ENCODE peak calls at places on chromosomes 4 and X, in five cellular contexts. One of them, this sample, is unnamed. For H3K79me1, the result is how much of the 10 kb centered on the place peaks cover.

GRCh38 chr4:53591372-53591892 is at the start of gene LNX1:
- DNase-seq in H1: peak
- DNase-seq in trophoblast cell: peak
- DNase-seq in neuronal stem cell: no peak
- DNase-seq in IMR-90: no peak
- DNase-seq in this sample: peak

GRCh38 chr4:133152801-133153526 is 3.9 kb downstream of the PCDH10 start:
- DNase-seq in H1: no peak
- DNase-seq in IMR-90: no peak
- DNase-seq in neuronal stem cell: no peak
- DNase-seq in trophoblast cell: no peak
- DNase-seq in this sample: peak

GRCh38 chrX:154730271-154730883 is 20.5 kb downstream of the GAB3 start:
- DNase-seq in H1: no peak
- DNase-seq in IMR-90: peak
- DNase-seq in neuronal stem cell: no peak
- DNase-seq in trophoblast cell: no peak
- DNase-seq in this sample: no peak

GRCh38 chrX:51851507-51852085 is 41.8 kb upstream of the MAGED1 start:
- DNase-seq in neuronal stem cell: no peak
- DNase-seq in IMR-90: no peak
- DNase-seq in trophoblast cell: peak
- DNase-seq in H1: no peak
- DNase-seq in this sample: no peak

GRCh38 chr4:78481180-78481579 is 70.4 kb upstream of the ANXA3 start:
- DNase-seq in neuronal stem cell: no peak
- DNase-seq in H1: no peak
- DNase-seq in trophoblast cell: peak
- DNase-seq in IMR-90: peak
- DNase-seq in this sample: no peak

GRCh38 chr4:108885211-108885610 is 122.4 kb upstream of the ETNPPL start:
- DNase-seq in neuronal stem cell: no peak
- DNase-seq in IMR-90: peak
- DNase-seq in trophoblast cell: peak
- DNase-seq in H1: no peak
- DNase-seq in this sample: no peak

GRCh38 chrX:112628288-112628687 is 51.5 kb downstream of the LHFPL1 start:
- DNase-seq in IMR-90: no peak
- DNase-seq in H1: no peak
- DNase-seq in neuronal stem cell: no peak
- DNase-seq in trophoblast cell: no peak
- DNase-seq in this sample: no peak

GRCh38 chrX:10175317-10175871 is 18.6 kb downstream of the CLCN4 start:
- DNase-seq in IMR-90: peak
- DNase-seq in H1: no peak
- DNase-seq in neuronal stem cell: no peak
- DNase-seq in trophoblast cell: peak
- DNase-seq in this sample: no peak

GRCh38 chr4:85812776-85813175 is 337.8 kb downstream of the ARHGAP24 start:
- DNase-seq in neuronal stem cell: no peak
- DNase-seq in H1: no peak
- DNase-seq in IMR-90: peak
- DNase-seq in trophoblast cell: no peak
- DNase-seq in this sample: no peak

GRCh38 chr4:113761682-113762060 is at the start of gene CAMK2D:
- DNase-seq in IMR-90: peak
- DNase-seq in neuronal stem cell: peak
- DNase-seq in H1: no peak
- DNase-seq in trophoblast cell: no peak
- DNase-seq in this sample: peak

GRCh38 chr4:144461906-144462305 is 184.1 kb upstream of the HHIP start:
- DNase-seq in trophoblast cell: no peak
- DNase-seq in neuronal stem cell: no peak
- DNase-seq in H1: no peak
- DNase-seq in IMR-90: no peak
- DNase-seq in this sample: no peak

GRCh38 chr4:144463896-144464295 is 182.1 kb upstream of the HHIP start:
- DNase-seq in neuronal stem cell: no peak
- DNase-seq in H1: no peak
- DNase-seq in IMR-90: no peak
- DNase-seq in trophoblast cell: no peak
- DNase-seq in this sample: no peak

GRCh38 chr4:144465546-144465945 is 180.4 kb upstream of the HHIP start:
- DNase-seq in IMR-90: no peak
- DNase-seq in trophoblast cell: no peak
- DNase-seq in neuronal stem cell: no peak
- DNase-seq in H1: no peak
- DNase-seq in this sample: no peak

GRCh38 chr4:144463236-144463635 is 182.7 kb upstream of the HHIP start:
- DNase-seq in IMR-90: no peak
- DNase-seq in neuronal stem cell: no peak
- DNase-seq in H1: no peak
- DNase-seq in trophoblast cell: no peak
- DNase-seq in this sample: no peak
- H2AFZ ChIP-seq in IMR-90: no peak
- H2AFZ ChIP-seq in neuronal stem cell: peak
- H2AFZ ChIP-seq in H1: no peak
- H2AFZ ChIP-seq in trophoblast cell: no peak
- H2AFZ ChIP-seq in this sample: no peak

GRCh38 chr4:898123-898522 is 34.0 kb downstream of the GAK start:
- DNase-seq in IMR-90: no peak
- DNase-seq in H1: no peak
- DNase-seq in neuronal stem cell: no peak
- DNase-seq in trophoblast cell: no peak
- DNase-seq in this sample: no peak

GRCh38 chr4:900073-900472 is 32.0 kb downstream of the GAK start:
- DNase-seq in IMR-90: no peak
- DNase-seq in neuronal stem cell: no peak
- DNase-seq in trophoblast cell: no peak
- DNase-seq in H1: no peak
- DNase-seq in this sample: no peak

GRCh38 chr4:900721-901120 is 31.4 kb downstream of the GAK start:
- DNase-seq in neuronal stem cell: no peak
- DNase-seq in H1: no peak
- DNase-seq in IMR-90: no peak
- DNase-seq in trophoblast cell: no peak
- DNase-seq in this sample: no peak

GRCh38 chr4:898869-899555 is 33.1 kb downstream of the GAK start:
- DNase-seq in IMR-90: no peak
- DNase-seq in H1: no peak
- DNase-seq in neuronal stem cell: no peak
- DNase-seq in trophoblast cell: no peak
- DNase-seq in this sample: no peak

GRCh38 chr4:899556-899906 is 32.6 kb downstream of the GAK start:
- DNase-seq in IMR-90: no peak
- DNase-seq in trophoblast cell: no peak
- DNase-seq in neuronal stem cell: no peak
- DNase-seq in H1: no peak
- DNase-seq in this sample: no peak
- H3K79me1 ChIP-seq in IMR-90: half or more
- H3K79me1 ChIP-seq in trophoblast cell: under half
- H3K79me1 ChIP-seq in neuronal stem cell: under half
- H3K79me1 ChIP-seq in H1: under half
- H3K79me1 ChIP-seq in this sample: under half

DNA sequence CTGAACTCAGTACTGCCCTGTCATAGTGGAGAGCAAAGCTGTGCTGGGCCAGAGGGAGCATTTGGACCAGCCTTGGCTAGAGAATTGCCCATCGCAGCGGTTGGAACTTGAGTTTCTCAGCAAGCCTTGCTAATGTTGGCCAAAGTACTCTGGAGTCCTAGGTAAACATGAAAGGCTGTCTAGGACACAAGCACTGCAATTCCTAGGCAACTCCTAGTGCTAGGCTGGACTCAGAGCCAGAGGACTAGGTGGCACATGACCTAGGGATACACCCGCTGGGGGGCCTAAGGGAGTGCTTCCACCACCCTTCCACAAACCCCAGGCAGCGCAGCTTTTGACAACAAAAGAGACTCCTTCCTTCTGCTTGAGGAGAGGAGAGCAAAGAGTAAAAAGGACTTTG is 15.0 kb downstream of the MED14 start:
- DNase-seq in IMR-90: no peak
- DNase-seq in H1: no peak
- DNase-seq in neuronal stem cell: no peak
- DNase-seq in trophoblast cell: peak
- DNase-seq in this sample: no peak
- H2BK5ac ChIP-seq in IMR-90: peak
- H2BK5ac ChIP-seq in H1: no peak
- H2BK5ac ChIP-seq in neuronal stem cell: no peak
- H2BK5ac ChIP-seq in trophoblast cell: no peak
- H2BK5ac ChIP-seq in this sample: no peak

GRCh38 chrX:71106427-71106826 is at the start of gene CXorf65:
- DNase-seq in H1: no peak
- DNase-seq in IMR-90: no peak
- DNase-seq in neuronal stem cell: no peak
- DNase-seq in trophoblast cell: no peak
- DNase-seq in this sample: no peak

GRCh38 chrX:71105638-71106037 is 902 bp downstream of the CXorf65 start:
- DNase-seq in IMR-90: no peak
- DNase-seq in trophoblast cell: no peak
- DNase-seq in H1: no peak
- DNase-seq in neuronal stem cell: no peak
- DNase-seq in this sample: no peak

GRCh38 chrX:71102292-71102691 is 4.2 kb downstream of the CXorf65 start:
- DNase-seq in IMR-90: no peak
- DNase-seq in neuronal stem cell: no peak
- DNase-seq in trophoblast cell: no peak
- DNase-seq in H1: no peak
- DNase-seq in this sample: no peak

GRCh38 chrX:71100581-71101505 is 5.2 kb downstream of the FOXO4 start:
- DNase-seq in neuronal stem cell: no peak
- DNase-seq in IMR-90: no peak
- DNase-seq in trophoblast cell: no peak
- DNase-seq in H1: no peak
- DNase-seq in this sample: peak

DNA sequence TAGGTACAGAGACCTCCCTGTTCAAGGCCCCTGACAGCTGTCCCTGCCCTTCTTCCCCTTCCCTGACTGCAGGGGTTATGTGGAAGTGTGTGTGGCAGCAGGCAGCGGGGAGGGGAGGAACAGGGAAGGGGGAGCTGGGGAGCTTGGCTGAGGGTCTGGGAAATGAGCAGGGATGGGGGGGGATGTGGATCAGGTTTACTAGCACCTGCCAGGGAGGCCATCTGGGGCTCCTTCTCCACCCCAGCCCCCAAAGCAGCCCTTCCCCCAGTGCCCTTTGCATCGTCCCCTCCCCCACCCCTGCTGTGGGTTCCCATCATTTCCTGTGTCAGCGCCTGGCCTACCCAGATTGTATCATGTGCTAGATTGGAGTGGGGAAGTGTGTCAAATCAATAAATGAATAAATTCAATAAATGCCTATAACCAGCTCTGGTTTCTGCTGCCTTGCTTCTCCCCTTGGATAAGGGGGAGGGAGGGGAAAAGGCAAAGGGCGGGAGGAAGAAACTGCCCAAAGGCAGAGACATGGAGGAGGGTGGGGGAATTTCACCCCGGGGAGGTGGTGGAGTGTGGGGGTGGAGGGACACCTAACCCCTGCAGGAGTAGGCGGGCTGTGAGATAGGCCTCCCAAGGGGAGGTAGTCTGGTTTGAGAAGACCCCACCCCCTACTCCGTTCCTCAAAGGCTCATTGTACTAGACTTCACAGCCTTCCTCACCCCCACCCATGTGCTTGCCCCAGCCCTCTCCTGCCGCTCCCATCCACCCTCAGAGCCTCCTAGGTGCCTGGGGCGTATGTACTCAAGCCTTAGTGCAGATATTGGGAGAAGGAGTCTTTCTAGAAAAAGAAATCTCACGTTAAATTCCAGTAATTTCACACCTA is 3.2 kb downstream of the CXorf65 start:
- DNase-seq in IMR-90: no peak
- DNase-seq in neuronal stem cell: no peak
- DNase-seq in trophoblast cell: no peak
- DNase-seq in H1: peak
- DNase-seq in this sample: peak
- H2AFZ ChIP-seq in IMR-90: peak
- H2AFZ ChIP-seq in neuronal stem cell: peak
- H2AFZ ChIP-seq in trophoblast cell: no peak
- H2AFZ ChIP-seq in H1: no peak
- H2AFZ ChIP-seq in this sample: no peak

DNA sequence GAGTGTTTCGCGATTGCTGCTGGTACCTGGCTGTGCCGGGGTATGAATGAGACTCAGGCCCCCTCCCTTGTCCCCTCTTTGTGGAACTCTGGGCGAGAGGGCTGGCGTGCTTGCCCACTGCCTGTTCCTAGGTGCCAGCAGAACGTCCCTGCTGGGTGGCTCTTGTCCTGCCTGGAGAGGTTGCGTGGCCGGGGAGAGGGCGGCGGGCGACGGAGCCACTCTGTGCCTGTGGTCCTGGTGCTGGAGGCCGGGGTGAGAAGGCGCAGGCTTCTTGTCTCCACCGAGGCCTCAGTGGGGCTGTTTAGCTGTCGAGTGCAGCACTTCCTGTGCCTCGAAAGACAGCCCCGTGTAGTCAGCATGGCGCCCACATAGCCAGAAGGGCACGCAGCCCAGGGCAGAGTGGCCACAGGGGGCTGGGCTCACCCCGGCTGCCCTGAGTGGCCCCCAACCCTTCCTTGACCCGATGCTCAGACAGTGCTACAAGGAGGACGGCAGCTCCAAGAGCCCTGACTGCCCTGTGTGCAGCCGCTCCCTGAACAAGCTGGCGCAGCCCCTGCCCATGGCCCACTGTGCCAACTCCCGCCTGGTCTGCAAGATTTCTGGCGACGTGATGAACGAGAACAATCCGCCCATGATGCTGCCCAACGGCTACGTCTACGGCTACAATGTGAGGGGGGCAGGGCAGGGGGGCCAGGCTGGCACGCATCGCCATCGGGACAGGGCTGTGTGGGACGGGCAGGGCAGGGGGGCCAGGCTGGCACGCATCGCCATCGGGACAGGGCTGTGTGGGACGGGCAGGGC is 8.9 kb upstream of the UVSSA start:
- DNase-seq in IMR-90: no peak
- DNase-seq in neuronal stem cell: no peak
- DNase-seq in H1: no peak
- DNase-seq in trophoblast cell: no peak
- DNase-seq in this sample: no peak
- H3K79me1 ChIP-seq in IMR-90: under half
- H3K79me1 ChIP-seq in neuronal stem cell: under half
- H3K79me1 ChIP-seq in H1: under half
- H3K79me1 ChIP-seq in trophoblast cell: under half
- H3K79me1 ChIP-seq in this sample: under half

GRCh38 chr4:7652906-7653305 is 218.2 kb upstream of the PSAPL1 start:
- DNase-seq in H1: no peak
- DNase-seq in IMR-90: no peak
- DNase-seq in trophoblast cell: no peak
- DNase-seq in neuronal stem cell: no peak
- DNase-seq in this sample: no peak

GRCh38 chr4:7651461-7651921 is 216.8 kb upstream of the PSAPL1 start:
- DNase-seq in H1: no peak
- DNase-seq in trophoblast cell: peak
- DNase-seq in neuronal stem cell: no peak
- DNase-seq in IMR-90: peak
- DNase-seq in this sample: peak

GRCh38 chr4:7650606-7651400 is 216.1 kb upstream of the PSAPL1 start:
- DNase-seq in H1: no peak
- DNase-seq in neuronal stem cell: peak
- DNase-seq in IMR-90: no peak
- DNase-seq in trophoblast cell: peak
- DNase-seq in this sample: peak

GRCh38 chr4:7652451-7652871 is 217.7 kb upstream of the PSAPL1 start:
- DNase-seq in trophoblast cell: no peak
- DNase-seq in neuronal stem cell: no peak
- DNase-seq in H1: no peak
- DNase-seq in IMR-90: no peak
- DNase-seq in this sample: no peak

GRCh38 chr4:7652006-7652405 is 217.3 kb upstream of the PSAPL1 start:
- DNase-seq in trophoblast cell: no peak
- DNase-seq in IMR-90: no peak
- DNase-seq in neuronal stem cell: no peak
- DNase-seq in H1: no peak
- DNase-seq in this sample: no peak
- H2BK5ac ChIP-seq in trophoblast cell: peak
- H2BK5ac ChIP-seq in IMR-90: no peak
- H2BK5ac ChIP-seq in neuronal stem cell: no peak
- H2BK5ac ChIP-seq in H1: no peak
- H2BK5ac ChIP-seq in this sample: no peak

This sample was measured in H9.